ENCODE peak calls at places on chromosome X, in six cellular contexts. H is sciatic nerve, F is HS-5, D is ELR, B is ACHN, O is memory B cell. G is an unnamed sample.

GRCh38 chrX:31260351-31260750 is 188.5 kb upstream of the FTHL17 start:
- DNase-seq in H (no peak), F (no peak), D (no peak), B (no peak), O (no peak), G (no peak)

GRCh38 chrX:153925387-153925738 is 701 bp downstream of the ARHGAP4 start:
- DNase-seq in H (no peak), F (no peak), D (no peak), B (no peak), O (peak), G (no peak)

GRCh38 chrX:18422325-18422724 is 3.1 kb upstream of the CDKL5 start:
- DNase-seq in H (no peak), F (peak), D (peak), B (peak), O (no peak), G (peak)

GRCh38 chrX:106263817-106264216 is 95.7 kb downstream of the PWWP3B start:
- DNase-seq in H (no peak), F (no peak), D (no peak), B (no peak), O (no peak), G (peak)

GRCh38 chrX:39828971-39829370 is 268.8 kb downstream of the BCOR start:
- DNase-seq in H (no peak), F (no peak), D (no peak), B (no peak), O (no peak), G (no peak)

GRCh38 chrX:51420610-51421009 is 75.8 kb downstream of the NUDT11 start:
- DNase-seq in H (no peak), F (peak), D (peak), B (peak), O (peak), G (peak)

GRCh38 chrX:40012039-40012799 is 85.5 kb downstream of the BCOR start:
- DNase-seq in H (peak), F (no peak), D (peak), B (no peak), O (no peak), G (peak)

GRCh38 chrX:55488268-55488558 is 1.4 kb downstream of the USP51 start:
- DNase-seq in H (no peak), F (no peak), D (no peak), B (no peak), O (no peak), G (no peak)

GRCh38 chrX:47611926-47612325 is 7.7 kb downstream of the SYN1 start:
- DNase-seq in H (no peak), F (no peak), D (no peak), B (no peak), O (no peak), G (no peak)

GRCh38 chrX:114361076-114361475 is 222.8 kb upstream of the HTR2C start:
- DNase-seq in H (no peak), F (no peak), D (no peak), B (no peak), O (no peak), G (no peak)

GRCh38 chrX:153905481-153906095 is 1.1 kb downstream of the AVPR2 start:
- DNase-seq in H (peak), F (no peak), D (no peak), B (no peak), O (no peak), G (no peak)

GRCh38 chrX:22748093-22748999 is 251.4 kb upstream of the DDX53 start:
- DNase-seq in H (peak), F (no peak), D (peak), B (peak), O (peak), G (peak)

GRCh38 chrX:129956765-129957164 is 25.7 kb upstream of the BCORL1 start:
- DNase-seq in H (no peak), F (no peak), D (no peak), B (no peak), O (no peak), G (no peak)

GRCh38 chrX:116194649-116195048 is 24.1 kb downstream of the AGTR2 start:
- DNase-seq in H (no peak), F (no peak), D (no peak), B (no peak), O (no peak), G (peak)

GRCh38 chrX:40148439-40149285 is 50.9 kb upstream of the BCOR start:
- DNase-seq in H (no peak), F (no peak), D (no peak), B (no peak), O (no peak), G (peak)

GRCh38 chrX:11427082-11428033 is 134.1 kb downstream of the AMELX start:
- DNase-seq in H (peak), F (no peak), D (no peak), B (no peak), O (peak), G (peak)

GRCh38 chrX:23662853-23663252 is 4.4 kb upstream of the PRDX4 start:
- DNase-seq in H (no peak), F (no peak), D (peak), B (no peak), O (no peak), G (no peak)

GRCh38 chrX:63768760-63769159 is 16.3 kb downstream of the ARHGEF9 start:
- DNase-seq in H (no peak), F (no peak), D (no peak), B (no peak), O (no peak), G (no peak)

GRCh38 chrX:78979789-78980464 is 34.7 kb downstream of the P2RY10 start:
- DNase-seq in H (no peak), F (no peak), D (no peak), B (no peak), O (no peak), G (peak)

GRCh38 chrX:96480081-96480480 is 204.6 kb upstream of the DIAPH2 start:
- DNase-seq in H (no peak), F (peak), D (peak), B (no peak), O (no peak), G (peak)

G was measured in PC-3.